ENCODE peak calls at places on chromosomes 5 and 9, in five cellular contexts. I is H9; R is HuH-7; T is NCI-H446 treated with DMSO at 0.1 percent for 48 hours; J is central memory CD4-positive, alpha-beta T cell. C is an unnamed sample.

GRCh38 chr9:2116073-2116472 is 100.9 kb downstream of the SMARCA2 start:
- DNase-seq in I (peak), R (peak), T (no peak), J (no peak), C (no peak)

GRCh38 chr9:4375424-4376195 is 75.7 kb upstream of the GLIS3 start:
- DNase-seq in I (no peak), R (no peak), T (peak), J (no peak), C (no peak)

GRCh38 chr9:129291041-129291501 is 113.0 kb upstream of the IER5L start:
- DNase-seq in I (no peak), R (no peak), T (no peak), J (no peak), C (no peak)

GRCh38 chr9:136231478-136232297 is 13.9 kb downstream of the QSOX2 start:
- DNase-seq in I (no peak), R (no peak), T (no peak), J (peak), C (no peak)

GRCh38 chr9:133686642-133687575 is 50.7 kb downstream of the DBH start:
- DNase-seq in I (no peak), R (no peak), T (no peak), J (no peak), C (no peak)

GRCh38 chr5:174751154-174751990 is 27.0 kb downstream of the MSX2 start:
- DNase-seq in I (peak), R (no peak), T (no peak), J (no peak), C (no peak)

GRCh38 chr9:110648698-110649097 is 19.9 kb upstream of the MUSK start:
- DNase-seq in I (no peak), R (no peak), T (no peak), J (no peak), C (no peak)

GRCh38 chr9:76115982-76116646 is 225.6 kb downstream of the PCSK5 start:
- DNase-seq in I (no peak), R (no peak), T (no peak), J (no peak), C (no peak)

GRCh38 chr5:16539169-16539666 is 73.6 kb upstream of the ZNF622 start:
- DNase-seq in I (no peak), R (peak), T (no peak), J (no peak), C (no peak)

GRCh38 chr9:84121991-84122523 is 141.5 kb downstream of the RMI1 start:
- DNase-seq in I (no peak), R (no peak), T (no peak), J (no peak), C (no peak)

GRCh38 chr5:90408571-90409317 is 812 bp downstream of the CETN3 start:
- DNase-seq in I (no peak), R (no peak), T (no peak), J (no peak), C (no peak)

GRCh38 chr9:115672477-115673316 is 480.9 kb upstream of the PAPPA start:
- DNase-seq in I (no peak), R (no peak), T (no peak), J (no peak), C (no peak)

GRCh38 chr5:146816775-146817387 is 61.7 kb downstream of the PPP2R2B start:
- DNase-seq in I (peak), R (no peak), T (no peak), J (no peak), C (no peak)

GRCh38 chr5:140821375-140822280 is at the start of gene PCDHA5:
- DNase-seq in I (no peak), R (peak), T (no peak), J (no peak), C (no peak)